ENCODE peak calls at places on chromosome 2, in nine cellular contexts. F is hepatocyte, R is AG04450, O is A673, X is sigmoid colon, J is cardiac muscle cell, C is GM23248, U is right lobe of liver, L is esophagus muscularis mucosa. W is an unnamed sample.

GRCh38 chr2:33380001-33380609 is 96.3 kb upstream of the RASGRP3 start:
- DNase-seq in F (no peak), R (no peak), O (no peak), X (no peak), J (no peak), C (peak; percentile 21), U (no peak), L (no peak), W (no peak)

GRCh38 chr2:2834105-2834504 is 503.0 kb upstream of the MYT1L start:
- DNase-seq in F (no peak), R (no peak), O (no peak), X (no peak), J (no peak), C (no peak), U (no peak), L (no peak), W (no peak)

GRCh38 chr2:188435115-188435514 is 143.4 kb downstream of the GULP1 start:
- DNase-seq in F (no peak), R (no peak), O (no peak), X (no peak), J (no peak), C (no peak), U (no peak), L (no peak), W (no peak)

GRCh38 chr2:189581354-189582139 is 961 bp upstream of the SLC40A1 start:
- DNase-seq in F (peak; percentile 53), R (no peak), O (no peak), X (peak; percentile 70), J (no peak), C (no peak), U (peak; percentile 56), L (no peak), W (peak; percentile 54)

GRCh38 chr2:238247002-238247822 is 7.4 kb upstream of the HES6 start:
- DNase-seq in F (no peak), R (no peak), O (no peak), X (peak; percentile 47), J (no peak), C (peak; percentile 9), U (peak; percentile 11), L (no peak), W (no peak)

GRCh38 chr2:185144159-185144919 is 546.0 kb downstream of the ZNF804A start:
- DNase-seq in F (no peak), R (no peak), O (no peak), X (no peak), J (no peak), C (no peak), U (no peak), L (no peak), W (no peak)

GRCh38 chr2:219419331-219420197 is 1.4 kb downstream of the DES start:
- DNase-seq in F (no peak), R (no peak), O (no peak), X (peak; percentile 91), J (no peak), C (no peak), U (no peak), L (no peak), W (no peak)

GRCh38 chr2:202909394-202910192 is 1.9 kb downstream of the WDR12 start:
- DNase-seq in F (no peak), R (no peak), O (no peak), X (no peak), J (no peak), C (peak; percentile 18), U (no peak), L (no peak), W (no peak)

GRCh38 chr2:127199223-127199622 is 20.9 kb downstream of the CYP27C1 start:
- DNase-seq in F (no peak), R (no peak), O (no peak), X (peak; percentile 61), J (no peak), C (no peak), U (no peak), L (peak; percentile 72), W (no peak)

GRCh38 chr2:27792759-27793158 is 21.2 kb downstream of the MRPL33 start:
- DNase-seq in F (no peak), R (no peak), O (peak; percentile 24), X (no peak), J (no peak), C (peak; percentile 58), U (no peak), L (no peak), W (no peak)

GRCh38 chr2:46157072-46157965 is 139.9 kb upstream of the EPAS1 start:
- DNase-seq in F (no peak), R (no peak), O (no peak), X (no peak), J (no peak), C (no peak), U (no peak), L (no peak), W (no peak)

GRCh38 chr2:171447675-171448074 is 13.6 kb downstream of the DCAF17 start:
- DNase-seq in F (no peak), R (no peak), O (no peak), X (no peak), J (no peak), C (no peak), U (no peak), L (no peak), W (no peak)

GRCh38 chr2:235129856-235130255 is 178.0 kb downstream of the SH3BP4 start:
- DNase-seq in F (no peak), R (no peak), O (no peak), X (no peak), J (no peak), C (peak; percentile 41), U (no peak), L (no peak), W (no peak)

GRCh38 chr2:109712746-109713145 is 81.4 kb upstream of the RGPD5 start:
- DNase-seq in F (no peak), R (no peak), O (no peak), X (peak; percentile 36), J (no peak), C (no peak), U (no peak), L (no peak), W (no peak)

GRCh38 chr2:1787799-1788477 is 43.6 kb upstream of the PXDN start:
- DNase-seq in F (no peak), R (no peak), O (no peak), X (no peak), J (no peak), C (no peak), U (no peak), L (no peak), W (no peak)

GRCh38 chr2:105782123-105782522 is 37.4 kb downstream of the NCK2 start:
- DNase-seq in F (no peak), R (no peak), O (peak; percentile 22), X (no peak), J (no peak), C (no peak), U (no peak), L (no peak), W (no peak)

GRCh38 chr2:218501665-218502064 is 66.5 kb downstream of the USP37 start:
- DNase-seq in F (peak; percentile 8), R (peak; percentile 23), O (peak; percentile 54), X (no peak), J (no peak), C (peak; percentile 58), U (no peak), L (no peak), W (no peak)

DNA sequence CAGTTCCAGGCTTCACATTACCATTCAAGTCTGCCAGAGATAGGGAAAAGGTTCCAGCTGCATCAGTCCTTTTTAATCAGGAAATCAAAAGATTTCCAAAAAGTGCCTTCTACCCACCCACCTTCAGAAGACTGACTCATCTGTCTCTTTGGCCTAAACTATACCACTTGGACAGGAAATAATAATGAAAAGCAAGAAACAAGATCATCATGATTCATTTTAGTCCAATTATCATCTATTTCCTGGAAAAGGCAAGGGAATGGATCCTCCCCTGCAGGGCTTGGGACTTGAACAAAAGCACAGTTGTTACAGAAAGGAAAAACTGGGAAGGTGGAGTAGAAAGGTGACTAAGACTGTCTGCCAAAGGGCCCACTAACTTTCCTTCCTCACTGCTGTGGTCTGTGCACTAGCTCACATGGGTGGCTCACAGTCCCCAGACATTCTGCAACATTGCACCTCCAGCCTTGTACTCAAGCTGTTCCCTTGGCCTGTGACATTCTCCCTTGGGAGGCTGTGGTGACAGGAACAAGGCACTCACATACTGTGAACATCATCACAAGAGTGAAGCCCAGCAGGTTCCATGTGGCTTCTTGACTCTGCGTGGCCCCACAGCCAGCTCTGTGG is 75.3 kb downstream of the VSNL1 start:
- DNase-seq in F (no peak), R (no peak), O (peak; percentile 93), X (no peak), J (no peak), C (peak; percentile 83), U (no peak), L (no peak), W (no peak)
- H3K27ac ChIP-seq in F (no peak overlapping the region), R (peak overlapping the region; percentile 43), O (peak overlapping the region; percentile 17), X (no peak overlapping the region), J (no peak overlapping the region), C (peak overlapping the region; percentile 65), U (no peak overlapping the region), L (no peak overlapping the region), W (no peak overlapping the region)

DNA sequence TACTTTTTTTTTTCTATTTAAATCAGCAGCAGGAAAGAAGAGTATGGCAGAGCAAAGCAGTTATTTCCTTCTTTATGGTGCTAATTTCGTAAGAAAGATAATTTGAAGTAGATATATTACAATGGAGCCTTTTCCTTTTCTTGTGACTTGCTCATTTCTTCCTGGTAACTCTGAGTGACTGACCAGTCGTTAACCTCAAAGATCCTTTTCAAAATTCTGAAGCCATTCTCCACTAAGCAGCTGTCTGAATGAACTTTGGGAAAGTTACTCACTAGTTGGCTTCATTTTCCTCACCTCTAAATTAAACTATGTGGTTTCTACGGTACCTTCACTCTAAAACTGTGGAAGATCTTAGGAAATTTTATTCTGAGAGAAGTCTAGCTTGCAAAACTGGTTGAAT is 24.7 kb downstream of the AFTPH start:
- DNase-seq in F (no peak), R (no peak), O (no peak), X (no peak), J (no peak), C (no peak), U (no peak), L (no peak), W (no peak)
- H3K27ac ChIP-seq in F (no peak overlapping the region), R (no peak overlapping the region), O (no peak overlapping the region), X (no peak overlapping the region), J (peak overlapping the region; percentile 68), C (no peak overlapping the region), U (no peak overlapping the region), L (no peak overlapping the region), W (no peak overlapping the region)

GRCh38 chr2:160730296-160730995 is 236.8 kb upstream of the RBMS1 start:
- DNase-seq in F (no peak), R (no peak), O (no peak), X (no peak), J (no peak), C (no peak), U (no peak), L (no peak), W (no peak)
- H3K27ac ChIP-seq in F (no peak overlapping the region), R (no peak overlapping the region), O (no peak overlapping the region), X (no peak overlapping the region), J (no peak overlapping the region), C (no peak overlapping the region), U (no peak overlapping the region), L (no peak overlapping the region), W (no peak overlapping the region)

DNA sequence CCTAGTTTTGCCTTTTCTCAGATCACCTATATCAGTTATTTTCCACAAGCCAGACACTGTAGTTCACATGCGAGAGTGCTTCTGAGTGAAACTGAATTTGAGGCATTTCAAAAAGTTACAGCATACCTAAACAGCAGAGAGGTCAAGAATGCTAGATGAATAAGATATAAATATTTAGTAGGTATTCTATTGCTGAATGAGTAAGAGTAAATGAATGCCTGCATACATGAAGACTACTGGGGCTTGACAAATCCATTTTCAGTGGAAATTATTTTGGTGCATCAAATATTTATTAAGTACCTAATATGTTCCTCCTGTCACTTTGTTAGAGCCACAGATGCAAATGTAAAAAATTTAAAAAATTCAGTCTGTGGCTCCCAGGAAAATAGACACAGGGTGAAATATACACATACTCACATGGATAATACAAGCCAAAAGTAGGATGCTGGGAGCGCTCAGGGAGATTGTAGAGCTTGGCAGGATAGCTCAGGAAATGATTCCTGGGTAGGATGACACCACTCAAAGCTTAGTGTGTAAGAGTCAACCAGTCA is 27.6 kb upstream of the CDC42EP3 start:
- DNase-seq in F (no peak), R (no peak), O (no peak), X (no peak), J (no peak), C (peak; percentile 46), U (no peak), L (no peak), W (no peak)
- H3K27ac ChIP-seq in F (peak overlapping the region; percentile 10), R (peak overlapping the region; percentile 77), O (no peak overlapping the region), X (no peak overlapping the region), J (no peak overlapping the region), C (peak overlapping the region; percentile 42), U (no peak overlapping the region), L (no peak overlapping the region), W (peak overlapping the region; percentile 76)